ENCODE peak calls at places on chromosomes 5 and 9, in four cellular contexts. A is HepG2, E is fibroblast of lung, R is A549. U is an unnamed sample.
A peak's percentile ranks its signal among the peaks of the same experiment; 100 is the strongest.

GRCh38 chr5:172115541-172115982 is 72.5 kb downstream of the STK10 start:
- DNase-seq in A (no peak), E (no peak), R (no peak), U (no peak)

GRCh38 chr9:2545881-2546490 is 75.6 kb upstream of the VLDLR start:
- DNase-seq in A (no peak), E (peak; percentile 20), R (no peak), U (no peak)

GRCh38 chr5:143219696-143220095 is 183.8 kb downstream of the NR3C1 start:
- DNase-seq in A (no peak), E (peak; percentile 46), R (no peak), U (no peak)

GRCh38 chr9:136875155-136875554 is 9.0 kb upstream of the EDF1 start:
- DNase-seq in A (no peak), E (no peak), R (no peak), U (no peak)

GRCh38 chr9:15505927-15506326 is 4.8 kb downstream of the PSIP1 start:
- DNase-seq in A (no peak), E (no peak), R (no peak), U (no peak)

GRCh38 chr5:177310757-177311173 is 933 bp downstream of the MXD3 start:
- DNase-seq in A (no peak), E (no peak), R (no peak), U (no peak)

GRCh38 chr5:168174376-168174775 is 117.1 kb upstream of the WWC1 start:
- DNase-seq in A (no peak), E (peak; percentile 75), R (no peak), U (no peak)

GRCh38 chr9:97900103-97900737 is 22.1 kb downstream of the TRMO start:
- DNase-seq in A (no peak), E (peak; percentile 78), R (no peak), U (no peak)

GRCh38 chr5:124932791-124933600 is 186.6 kb upstream of the ZNF608 start:
- DNase-seq in A (no peak), E (peak; percentile 84), R (no peak), U (no peak)

GRCh38 chr5:82290005-82290404 is 11.9 kb upstream of the RPS23 start:
- DNase-seq in A (peak; percentile 48), E (no peak), R (no peak), U (no peak)
- H3K27ac ChIP-seq in A (no peak overlapping the region), E (no peak overlapping the region), R (no peak overlapping the region), U (no peak overlapping the region)

DNA sequence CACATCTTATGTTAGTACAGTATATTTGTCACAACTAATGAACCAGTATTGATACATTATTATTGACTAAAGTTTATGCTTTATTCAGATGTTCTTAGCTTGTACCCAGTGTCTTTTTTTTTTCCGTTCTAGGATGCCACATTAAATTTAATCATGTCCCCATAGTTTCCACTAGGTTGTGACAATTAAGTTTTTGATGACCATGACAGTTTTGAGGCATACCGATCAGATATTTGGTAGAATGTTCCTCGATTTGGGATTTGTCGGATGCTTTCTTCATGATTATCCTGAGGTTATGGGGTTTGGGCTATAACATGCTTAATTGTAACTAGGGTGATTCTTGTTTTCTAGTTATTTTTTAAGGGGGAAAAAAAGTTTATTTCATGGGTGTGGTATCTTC is 22.6 kb downstream of the PRRC2B start:
- DNase-seq in A (no peak), E (no peak), R (no peak), U (no peak)
- H3K4me1 ChIP-seq in A (peaks cover 98% of the 10 kb centered on the region), E (peaks cover 35% of the 10 kb centered on the region), R (peaks cover 95% of the 10 kb centered on the region), U (peaks cover 55% of the 10 kb centered on the region)

GRCh38 chr9:125746774-125747052 is 460 bp upstream of the PBX3 start:
- DNase-seq in A (no peak), E (no peak), R (no peak), U (no peak)

GRCh38 chr9:125744616-125745387 is 2.4 kb upstream of the PBX3 start:
- DNase-seq in A (no peak), E (peak; percentile 92), R (no peak), U (no peak)

GRCh38 chr9:125746017-125746773 is 978 bp upstream of the PBX3 start:
- DNase-seq in A (peak; percentile 89), E (peak; percentile 93), R (peak; percentile 94), U (peak; percentile 98)

GRCh38 chr9:125747053-125747764 is at the start of gene PBX3:
- DNase-seq in A (no peak), E (peak; percentile 45), R (peak; percentile 31), U (peak; percentile 83)

GRCh38 chr9:125745682-125746016 is 1.5 kb upstream of the PBX3 start:
- DNase-seq in A (no peak), E (no peak), R (no peak), U (no peak)
- H3K27ac ChIP-seq in A (no peak overlapping the region), E (peak overlapping the region; percentile 85), R (no peak overlapping the region), U (peak overlapping the region; percentile 82)

DNA sequence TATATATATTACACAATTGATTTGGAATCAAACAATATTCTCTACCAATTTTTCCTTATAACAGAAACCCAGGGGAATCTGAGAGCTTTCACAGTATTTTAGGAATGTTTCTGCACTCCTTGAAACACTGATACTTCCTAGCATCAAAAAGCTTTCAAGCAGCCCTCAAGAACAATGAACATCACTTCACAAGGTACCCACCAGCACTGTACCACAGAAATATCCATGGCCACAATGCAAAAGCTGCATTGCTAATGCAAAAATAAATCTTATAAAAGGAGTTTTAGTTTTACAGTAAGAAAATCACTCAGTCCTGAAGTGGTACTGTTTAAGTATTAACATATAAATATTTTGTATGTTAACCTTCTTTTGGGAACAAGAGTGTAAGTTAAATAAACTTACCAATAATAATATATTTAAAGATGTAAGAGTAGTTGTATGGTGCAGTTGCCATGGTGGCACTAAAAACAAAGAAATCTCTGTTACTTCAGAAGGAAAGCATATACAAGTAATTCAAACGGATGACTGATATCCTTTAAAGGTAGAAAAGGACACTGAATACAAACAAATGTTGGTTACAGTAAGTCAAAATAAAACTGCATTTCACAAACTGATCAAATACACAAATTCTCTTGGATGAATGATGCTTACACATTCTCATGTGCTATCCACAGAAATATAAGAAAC is 8.6 kb downstream of the RAB14 start:
- DNase-seq in A (no peak), E (no peak), R (no peak), U (no peak)
- H3K4me1 ChIP-seq in A (peaks cover 72% of the 10 kb centered on the region), E (peaks cover 6% of the 10 kb centered on the region), R (peaks cover 64% of the 10 kb centered on the region), U (peaks cover 87% of the 10 kb centered on the region)

GRCh38 chr5:5155617-5156016 is 15.5 kb downstream of the ADAMTS16 start:
- DNase-seq in A (no peak), E (no peak), R (no peak), U (no peak)
- H3K27ac ChIP-seq in A (no peak overlapping the region), E (no peak overlapping the region), R (no peak overlapping the region), U (no peak overlapping the region)

GRCh38 chr5:132421442-132421841 is 51.9 kb downstream of the SLC22A5 start:
- DNase-seq in A (no peak), E (no peak), R (no peak), U (no peak)
- H3K4me1 ChIP-seq in A (peaks cover 59% of the 10 kb centered on the region), E (peaks cover 56% of the 10 kb centered on the region), R (peaks cover 36% of the 10 kb centered on the region), U (peaks cover 94% of the 10 kb centered on the region)

GRCh38 chr9:116137581-116137980 is 16.0 kb upstream of the PAPPA start:
- DNase-seq in A (no peak), E (no peak), R (no peak), U (no peak)

GRCh38 chr9:116137010-116137409 is 16.6 kb upstream of the PAPPA start:
- DNase-seq in A (no peak), E (no peak), R (no peak), U (no peak)

GRCh38 chr9:116134981-116135380 is 18.6 kb upstream of the PAPPA start:
- DNase-seq in A (no peak), E (no peak), R (no peak), U (no peak)

GRCh38 chr9:116133163-116133562 is 20.4 kb upstream of the PAPPA start:
- DNase-seq in A (no peak), E (no peak), R (no peak), U (no peak)
- H3K27ac ChIP-seq in A (no peak overlapping the region), E (no peak overlapping the region), R (no peak overlapping the region), U (no peak overlapping the region)

DNA sequence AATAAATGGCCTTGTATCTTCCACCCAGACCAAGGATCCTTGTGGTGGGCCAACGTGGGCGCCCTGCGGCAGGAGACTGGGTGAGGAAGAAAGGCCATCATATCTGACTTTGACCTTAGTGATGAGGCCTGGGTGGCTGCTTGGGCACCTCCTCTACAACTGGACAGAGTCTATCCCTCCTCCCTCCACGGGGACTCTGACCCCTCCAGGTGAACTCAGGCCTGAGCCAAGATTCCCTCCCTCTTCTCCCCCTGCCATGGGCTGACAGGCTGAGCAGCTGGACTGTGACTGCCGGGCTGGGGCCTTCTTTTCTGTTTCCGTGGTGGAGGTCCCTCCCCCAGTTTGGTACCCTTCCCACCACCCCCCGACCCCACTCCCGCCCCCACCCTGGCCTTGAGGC is 1.4 kb upstream of the PHYHD1 start:
- DNase-seq in A (peak; percentile 50), E (no peak), R (no peak), U (no peak)
- H3K4me1 ChIP-seq in A (peaks cover 86% of the 10 kb centered on the region), E (peaks cover 24% of the 10 kb centered on the region), R (peaks cover 49% of the 10 kb centered on the region), U (peaks cover 58% of the 10 kb centered on the region)